ENCODE peak calls at places on chromosomes 4 and X, in four cellular contexts. A is mammary epithelial cell; J is NCI-H2081; S is activated CD4-positive, alpha-beta T cell treated with anti-CD3 and anti-CD28 coated beads for 1 hour. F is an unnamed sample.

GRCh38 chr4:163492951-163493504 is 1.5 kb upstream of the TMA16 start:
- DNase-seq in A (no peak), J (no peak), S (no peak), F (no peak)

GRCh38 chrX:104168127-104168526 is 1.9 kb downstream of the FAM199X start:
- DNase-seq in A (no peak), J (no peak), S (no peak), F (no peak)

GRCh38 chr4:41142946-41143720 is 71.2 kb downstream of the APBB2 start:
- DNase-seq in A (peak), J (no peak), S (no peak), F (no peak)

GRCh38 chr4:155722816-155723499 is 35.9 kb upstream of the GUCY1B1 start:
- DNase-seq in A (peak), J (no peak), S (no peak), F (no peak)

GRCh38 chr4:125041372-125041930 is 273.3 kb upstream of the FAT4 start:
- DNase-seq in A (peak), J (no peak), S (no peak), F (no peak)

GRCh38 chr4:37389967-37390580 is 145.5 kb downstream of the NWD2 start:
- DNase-seq in A (peak), J (peak), S (no peak), F (peak)

GRCh38 chrX:117989512-117989911 is 127.1 kb downstream of the KLHL13 start:
- DNase-seq in A (peak), J (no peak), S (no peak), F (no peak)

GRCh38 chrX:48715876-48716502 is 19.5 kb downstream of the SUV39H1 start:
- DNase-seq in A (peak), J (no peak), S (no peak), F (no peak)

GRCh38 chrX:28586891-28587635 is at the start of gene IL1RAPL1:
- DNase-seq in A (peak), J (no peak), S (no peak), F (no peak)

GRCh38 chrX:8284131-8284530 is 113.1 kb upstream of the VCX2 start:
- DNase-seq in A (peak), J (no peak), S (no peak), F (no peak)

GRCh38 chrX:12956704-12957541 is 18.0 kb upstream of the TMSB4X start:
- DNase-seq in A (peak), J (no peak), S (no peak), F (no peak)

GRCh38 chr4:99200148-99200547 is 18.9 kb downstream of the ADH6 start:
- DNase-seq in A (no peak), J (no peak), S (no peak), F (no peak)

F was measured in NCI-H345.